ENCODE peak calls at places on chromosomes 13 and 19, in ten cellular contexts. F is heart left ventricle, X is Peyer's patch, D is esophagus squamous epithelium, M is A549, L is uterus, N is right lobe of liver, T is transverse colon, G is sigmoid colon, V is adrenal gland. B is an unnamed sample.

GRCh38 chr13:68369739-68370138 is 1139.6 kb upstream of the PCDH9 start:
- DNase-seq in F (no peak), X (no peak), D (no peak), M (peak; percentile 4), L (no peak), N (no peak), T (no peak), G (no peak), V (no peak), B (no peak)

GRCh38 chr19:46404884-46405658 is 8.3 kb downstream of the CCDC8 start:
- DNase-seq in F (no peak), X (no peak), D (no peak), M (peak; percentile 83), L (peak; percentile 59), N (peak; percentile 53), T (no peak), G (no peak), V (no peak), B (no peak)

GRCh38 chr13:51713807-51714206 is 90.2 kb downstream of the DHRS12 start:
- DNase-seq in F (no peak), X (no peak), D (no peak), M (no peak), L (no peak), N (no peak), T (no peak), G (no peak), V (no peak), B (no peak)

GRCh38 chr13:37226966-37227365 is 121.5 kb upstream of the CSNK1A1L start:
- DNase-seq in F (no peak), X (no peak), D (no peak), M (no peak), L (no peak), N (no peak), T (no peak), G (no peak), V (no peak), B (no peak)

GRCh38 chr13:50299546-50300249 is 284.5 kb downstream of the KCNRG start:
- DNase-seq in F (no peak), X (no peak), D (no peak), M (no peak), L (no peak), N (no peak), T (no peak), G (no peak), V (no peak), B (no peak)

GRCh38 chr13:94435604-94436226 is 43.8 kb downstream of the DCT start:
- DNase-seq in F (no peak), X (no peak), D (no peak), M (peak; percentile 26), L (no peak), N (no peak), T (no peak), G (no peak), V (no peak), B (no peak)

GRCh38 chr13:35947315-35947714 is 183.9 kb downstream of the DCLK1 start:
- DNase-seq in F (no peak), X (no peak), D (no peak), M (no peak), L (no peak), N (no peak), T (no peak), G (no peak), V (no peak), B (no peak)

GRCh38 chr13:26785845-26786630 is 25.5 kb upstream of the GPR12 start:
- DNase-seq in F (peak; percentile 13), X (no peak), D (no peak), M (no peak), L (no peak), N (no peak), T (peak; percentile 37), G (peak; percentile 74), V (peak; percentile 38), B (peak; percentile 8)

GRCh38 chr13:110228936-110229904 is 77.7 kb downstream of the COL4A1 start:
- DNase-seq in F (no peak), X (no peak), D (no peak), M (no peak), L (no peak), N (no peak), T (no peak), G (no peak), V (no peak), B (no peak)

GRCh38 chr19:41323430-41324125 is 13.6 kb downstream of the CCDC97 start:
- DNase-seq in F (peak; percentile 68), X (no peak), D (no peak), M (peak; percentile 93), L (peak; percentile 86), N (no peak), T (peak; percentile 51), G (peak; percentile 90), V (peak; percentile 84), B (peak; percentile 68)

GRCh38 chr13:21321269-21321668 is 137.8 kb downstream of the ZDHHC20 start:
- DNase-seq in F (no peak), X (no peak), D (no peak), M (no peak), L (no peak), N (no peak), T (no peak), G (no peak), V (no peak), B (no peak)

GRCh38 chr13:110546933-110547332 is 14.6 kb downstream of the RAB20 start:
- DNase-seq in F (peak; percentile 86), X (peak; percentile 86), D (peak; percentile 28), M (peak; percentile 75), L (no peak), N (peak; percentile 83), T (peak; percentile 93), G (peak; percentile 94), V (peak; percentile 97), B (peak; percentile 65)

GRCh38 chr13:74770361-74770760 is 636.2 kb upstream of the KLF12 start:
- DNase-seq in F (no peak), X (no peak), D (no peak), M (no peak), L (no peak), N (no peak), T (no peak), G (no peak), V (no peak), B (no peak)

GRCh38 chr19:6890938-6891337 is 3.6 kb downstream of the ADGRE1 start:
- DNase-seq in F (no peak), X (no peak), D (no peak), M (no peak), L (no peak), N (no peak), T (no peak), G (no peak), V (no peak), B (no peak)

GRCh38 chr19:41575998-41576397 is at the start of gene CEACAM21:
- DNase-seq in F (peak; percentile 56), X (no peak), D (no peak), M (no peak), L (no peak), N (peak; percentile 75), T (peak; percentile 66), G (no peak), V (peak; percentile 57), B (no peak)

GRCh38 chr13:59112375-59112774 is 1051.4 kb downstream of the DIAPH3 start:
- DNase-seq in F (peak; percentile 13), X (no peak), D (no peak), M (no peak), L (no peak), N (no peak), T (peak; percentile 11), G (peak; percentile 63), V (peak; percentile 18), B (no peak)

GRCh38 chr19:17234911-17235617 is 9.0 kb downstream of the OCEL1 start:
- DNase-seq in F (no peak), X (peak; percentile 76), D (no peak), M (no peak), L (peak; percentile 70), N (peak; percentile 71), T (peak; percentile 79), G (peak; percentile 80), V (peak; percentile 60), B (no peak)

GRCh38 chr13:52374873-52375411 is 31.0 kb downstream of the THSD1 start:
- DNase-seq in F (no peak), X (no peak), D (no peak), M (no peak), L (no peak), N (no peak), T (no peak), G (no peak), V (no peak), B (no peak)

DNA sequence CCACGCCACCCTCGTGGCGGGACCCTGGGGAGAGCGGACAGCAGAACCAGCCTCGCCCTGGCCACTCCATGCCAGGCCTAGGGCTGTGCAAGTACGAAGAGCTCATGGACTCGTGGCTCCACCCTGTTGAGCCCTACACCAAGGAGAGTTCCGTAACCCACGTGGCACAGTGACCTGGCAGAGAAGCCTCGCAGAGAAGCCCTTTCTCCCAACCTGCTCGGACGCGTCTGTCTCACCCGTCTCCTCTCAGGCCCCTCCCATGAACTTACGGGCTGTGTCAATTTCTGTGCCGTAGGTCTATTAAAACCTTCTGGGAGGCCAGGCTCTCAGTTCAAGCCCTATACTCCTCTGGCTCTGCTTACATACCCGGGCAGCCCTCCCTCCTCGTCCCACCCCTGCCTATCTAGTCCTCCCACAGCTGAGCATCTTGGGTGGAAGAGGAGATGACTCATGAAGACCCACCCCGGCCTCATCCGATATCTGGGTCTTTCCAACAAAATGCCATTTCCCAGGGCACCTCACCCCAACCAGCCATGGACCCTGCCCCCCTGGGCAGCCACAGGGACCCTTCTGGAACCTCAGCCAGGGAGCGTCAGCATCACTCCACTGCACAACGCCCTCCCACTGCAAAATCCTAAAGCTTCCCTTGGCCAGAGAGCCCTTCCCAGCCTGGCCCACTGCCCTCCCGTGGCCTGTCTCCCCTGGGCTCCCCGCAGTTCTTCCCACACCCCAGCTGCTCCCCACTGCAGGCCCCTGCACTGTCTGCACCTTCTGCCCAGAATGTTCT is 2.4 kb downstream of the UBXN6 start:
- DNase-seq in F (no peak), X (no peak), D (no peak), M (no peak), L (peak; percentile 69), N (no peak), T (no peak), G (no peak), V (peak; percentile 93), B (no peak)
- TF ChIP-seq POLR2A in F (no peak), X (no peak), D (no peak), M (no peak), L (no peak), N (no peak), T (no peak), G (no peak), V (peak; percentile 20), B (no peak)

GRCh38 chr13:33106656-33107402 is 90.6 kb downstream of the KL start:
- DNase-seq in F (no peak), X (no peak), D (no peak), M (no peak), L (no peak), N (no peak), T (no peak), G (no peak), V (no peak), B (no peak)
- H3K27ac ChIP-seq in F (peak overlapping the region; percentile 15), X (no peak overlapping the region), D (no peak overlapping the region), M (no peak overlapping the region), L (no peak overlapping the region), N (no peak overlapping the region), T (peak overlapping the region; percentile 72), G (peak overlapping the region; percentile 83), V (peak overlapping the region; percentile 2), B (no peak overlapping the region)

GRCh38 chr19:3056454-3057016 is 5.8 kb downstream of the TLE5 start:
- DNase-seq in F (no peak), X (no peak), D (no peak), M (no peak), L (no peak), N (no peak), T (no peak), G (no peak), V (no peak), B (no peak)
- TF ChIP-seq POLR2A in F (no peak), X (no peak), D (no peak), M (no peak), L (no peak), N (no peak), T (no peak), G (no peak), V (no peak), B (no peak)

GRCh38 chr13:99375806-99376080 is 68.5 kb upstream of the GPR183 start:
- DNase-seq in F (no peak), X (no peak), D (no peak), M (no peak), L (no peak), N (no peak), T (no peak), G (no peak), V (no peak), B (no peak)
- H3K27ac ChIP-seq in F (no peak overlapping the region), X (peak overlapping the region; percentile 15), D (no peak overlapping the region), M (no peak overlapping the region), L (no peak overlapping the region), N (no peak overlapping the region), T (peak overlapping the region; percentile 7), G (no peak overlapping the region), V (no peak overlapping the region), B (peak overlapping the region; percentile 69)

B was measured in tibial nerve.